ENCODE peak calls at places on chromosomes 11 and 22, in four cellular contexts. O, F, E and H are unnamed samples.

GRCh38 chr11:76205252-76206076 is 838 bp downstream of the WNT11 start:
- DNase-seq in O (no peak), F (no peak), E (no peak), H (no peak)

GRCh38 chr11:68349461-68350249 is 37.3 kb downstream of the LRP5 start:
- DNase-seq in O (no peak), F (no peak), E (peak; percentile 70), H (no peak)

GRCh38 chr11:34650528-34650927 is 29.6 kb downstream of the EHF start:
- DNase-seq in O (no peak), F (peak; percentile 93), E (no peak), H (no peak)

GRCh38 chr11:134355136-134355535 is 23.3 kb downstream of the GLB1L2 start:
- DNase-seq in O (no peak), F (no peak), E (no peak), H (no peak)

GRCh38 chr11:79617561-79617960 is 176.7 kb upstream of the TENM4 start:
- DNase-seq in O (no peak), F (no peak), E (no peak), H (no peak)

GRCh38 chr11:92411431-92411830 is 186.8 kb downstream of the FAT3 start:
- DNase-seq in O (peak; percentile 68), F (no peak), E (no peak), H (no peak)

GRCh38 chr11:66371627-66372415 is at the start of gene SLC29A2:
- DNase-seq in O (peak; percentile 98), F (peak; percentile 80), E (peak; percentile 92), H (no peak)

GRCh38 chr22:42648368-42649260 is 578 bp downstream of the CYB5R3 start:
- DNase-seq in O (no peak), F (peak; percentile 44), E (peak; percentile 80), H (no peak)

GRCh38 chr22:30251661-30252226 is 5.2 kb upstream of the LIF start:
- DNase-seq in O (no peak), F (no peak), E (no peak), H (no peak)

GRCh38 chr22:30252411-30253204 is 6.0 kb upstream of the LIF start:
- DNase-seq in O (peak; percentile 47), F (no peak), E (no peak), H (no peak)

GRCh38 chr22:30253205-30253852 is 6.8 kb upstream of the LIF start:
- DNase-seq in O (no peak), F (no peak), E (no peak), H (no peak)

GRCh38 chr22:30250713-30251267 is 4.2 kb upstream of the LIF start:
- DNase-seq in O (no peak), F (no peak), E (no peak), H (no peak)

GRCh38 chr22:30254307-30254706 is 7.7 kb upstream of the LIF start:
- DNase-seq in O (no peak), F (no peak), E (no peak), H (no peak)
- H3K4me3 ChIP-seq in O (no peak overlapping the region), F (no peak overlapping the region), E (no peak overlapping the region), H (no peak overlapping the region)

GRCh38 chr22:18078329-18079041 is 695 bp downstream of the PEX26 start:
- DNase-seq in O (peak; percentile 70), F (peak; percentile 19), E (peak; percentile 70), H (no peak)

GRCh38 chr22:18081416-18081815 is 3.6 kb downstream of the PEX26 start:
- DNase-seq in O (no peak), F (no peak), E (no peak), H (no peak)

GRCh38 chr22:18077087-18077638 is 627 bp upstream of the PEX26 start:
- DNase-seq in O (no peak), F (no peak), E (no peak), H (no peak)

GRCh38 chr22:18077639-18078328 is at the start of gene PEX26:
- DNase-seq in O (peak; percentile 99), F (peak; percentile 96), E (peak; percentile 96), H (peak; percentile 86)

DNA sequence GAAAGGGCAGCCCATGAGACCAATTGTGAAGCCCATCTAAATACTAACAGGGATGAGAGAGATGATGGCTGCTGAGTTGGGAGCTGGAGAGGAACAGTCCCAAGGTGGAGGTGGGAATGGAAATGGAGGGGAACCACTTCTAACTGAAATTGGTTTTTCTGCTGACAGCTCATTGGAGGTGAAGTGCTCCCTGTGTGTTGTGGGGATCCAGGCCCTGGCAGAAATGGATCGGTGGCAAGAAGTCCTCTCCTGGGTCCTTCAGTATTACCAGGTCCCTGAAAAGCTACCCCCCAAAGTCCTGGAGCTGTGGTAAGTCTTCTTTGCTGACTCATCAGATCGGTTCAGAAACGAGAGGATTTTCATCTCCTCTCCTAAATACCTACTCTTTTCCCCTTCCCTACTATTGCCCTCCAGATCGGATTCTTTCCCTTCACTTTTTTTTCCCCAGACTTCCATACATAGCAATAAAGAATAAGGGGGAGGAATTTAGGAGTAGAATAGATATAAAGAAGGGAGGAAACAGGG is 2.0 kb downstream of the PEX26 start:
- DNase-seq in O (no peak), F (no peak), E (no peak), H (no peak)
- H3K4me3 ChIP-seq in O (no peak overlapping the region), F (no peak overlapping the region), E (no peak overlapping the region), H (no peak overlapping the region)

DNA sequence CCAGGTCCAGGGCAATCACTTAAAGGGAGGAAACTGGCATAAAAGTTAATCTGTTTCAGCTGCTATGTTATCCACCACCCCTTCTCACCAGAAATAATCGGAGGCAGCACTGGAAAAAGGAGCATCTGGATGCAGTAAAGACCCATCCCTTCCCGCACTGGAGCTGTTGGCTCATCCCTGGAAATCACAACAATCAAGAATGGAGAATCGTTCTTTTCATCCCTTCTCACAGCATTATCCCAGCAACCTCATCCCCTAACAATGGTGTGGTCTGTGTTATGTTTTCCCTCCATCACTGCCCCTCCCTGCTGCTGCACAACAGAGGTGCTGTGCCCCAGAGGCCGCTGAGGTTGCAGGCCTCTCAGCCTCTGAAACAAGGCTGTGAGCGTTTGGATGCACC is 98.9 kb downstream of the GAB2 start:
- DNase-seq in O (no peak), F (no peak), E (no peak), H (no peak)
- H3K4me3 ChIP-seq in O (no peak overlapping the region), F (no peak overlapping the region), E (no peak overlapping the region), H (no peak overlapping the region)

DNA sequence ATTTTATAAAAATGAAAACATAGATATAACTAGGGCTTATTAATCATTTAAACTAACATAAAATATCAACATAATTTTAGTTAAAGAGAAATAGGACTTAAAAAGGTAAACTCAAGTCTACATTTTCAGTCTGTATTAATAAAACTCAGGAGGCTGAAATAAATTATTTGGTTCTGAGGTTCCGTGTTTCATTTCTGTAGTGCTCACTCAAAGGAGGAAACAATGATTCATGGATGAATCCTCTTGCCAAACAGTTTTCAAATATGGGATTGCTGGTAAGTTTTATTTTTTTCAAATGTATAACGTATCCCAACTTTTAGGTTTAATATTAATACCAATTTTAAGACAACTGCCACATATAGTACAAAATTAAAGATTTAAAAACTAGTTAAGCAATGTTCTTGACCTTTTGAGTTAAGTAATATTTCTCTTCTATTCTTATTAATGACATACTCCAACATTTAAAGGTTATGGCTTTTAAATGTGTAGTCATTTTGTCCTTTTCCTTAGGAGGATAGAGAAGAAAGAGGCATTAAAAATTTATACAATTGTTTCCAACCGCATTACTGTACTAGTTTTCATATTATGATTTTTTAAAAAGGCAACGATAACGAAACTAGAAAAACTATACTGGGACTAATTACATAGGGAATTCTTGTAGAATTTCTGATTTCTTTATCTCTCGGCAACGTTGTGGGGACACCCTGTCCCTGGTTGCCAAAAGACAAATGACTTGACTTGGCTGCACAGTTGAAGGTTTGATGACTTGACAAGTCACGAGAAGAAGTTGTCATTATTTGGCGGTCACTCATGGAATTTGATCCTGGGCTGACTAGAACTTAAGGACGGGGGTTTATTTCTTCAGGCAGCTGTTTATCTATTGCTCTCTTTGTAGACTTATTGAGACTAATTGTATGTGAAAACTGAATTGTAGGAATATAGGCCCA is 69.2 kb upstream of the ADSL start:
- DNase-seq in O (no peak), F (no peak), E (no peak), H (no peak)
- H3K4me3 ChIP-seq in O (no peak overlapping the region), F (no peak overlapping the region), E (peak overlapping the region; percentile 43), H (peak overlapping the region; percentile 61)